ENCODE peak calls at places on chromosomes 6 and 20, in four cellular contexts. One of them, this sample, is unnamed.
A peak's percentile ranks its signal among the peaks of the same experiment; 100 is the strongest.

GRCh38 chr20:12936020-12936419 is 72.8 kb upstream of the SPTLC3 start:
- DNase-seq in head of caudate nucleus: no peak
- DNase-seq in activated T-helper 1 cell treated with anti-CD3 and anti-CD28 coated beads, Interleukin-12 subunit alpha, Interleukin-12 subunit beta, Interleukin-2, Interleukin-4 antibody, amounts not matched to agents 30 ng/mL and 10 ng/mL and 1 ng/mL, durations not matched to agents 14 hours and 24 hours and 36 hours: no peak
- DNase-seq in midbrain: no peak
- DNase-seq in this sample: no peak

GRCh38 chr6:33323623-33323948 is 6.0 kb upstream of the ZBTB22 start:
- DNase-seq in head of caudate nucleus: no peak
- DNase-seq in activated T-helper 1 cell treated with anti-CD3 and anti-CD28 coated beads, Interleukin-12 subunit alpha, Interleukin-12 subunit beta, Interleukin-2, Interleukin-4 antibody, amounts not matched to agents 30 ng/mL and 10 ng/mL and 1 ng/mL, durations not matched to agents 14 hours and 24 hours and 36 hours: no peak
- DNase-seq in midbrain: no peak
- DNase-seq in this sample: no peak

GRCh38 chr6:110741517-110741916 is 73.8 kb downstream of the CDK19 start:
- DNase-seq in activated T-helper 1 cell treated with anti-CD3 and anti-CD28 coated beads, Interleukin-12 subunit alpha, Interleukin-12 subunit beta, Interleukin-2, Interleukin-4 antibody, amounts not matched to agents 30 ng/mL and 10 ng/mL and 1 ng/mL, durations not matched to agents 14 hours and 24 hours and 36 hours: no peak
- DNase-seq in midbrain: no peak
- DNase-seq in head of caudate nucleus: no peak
- DNase-seq in this sample: no peak

GRCh38 chr20:12965880-12966270 is 42.9 kb upstream of the SPTLC3 start:
- DNase-seq in midbrain: peak; percentile 4
- DNase-seq in head of caudate nucleus: no peak
- DNase-seq in activated T-helper 1 cell treated with anti-CD3 and anti-CD28 coated beads, Interleukin-12 subunit alpha, Interleukin-12 subunit beta, Interleukin-2, Interleukin-4 antibody, amounts not matched to agents 30 ng/mL and 10 ng/mL and 1 ng/mL, durations not matched to agents 14 hours and 24 hours and 36 hours: no peak
- DNase-seq in this sample: no peak

GRCh38 chr20:62598761-62599194 is 43.5 kb upstream of the SLCO4A1 start:
- DNase-seq in midbrain: no peak
- DNase-seq in head of caudate nucleus: no peak
- DNase-seq in activated T-helper 1 cell treated with anti-CD3 and anti-CD28 coated beads, Interleukin-12 subunit alpha, Interleukin-12 subunit beta, Interleukin-2, Interleukin-4 antibody, amounts not matched to agents 30 ng/mL and 10 ng/mL and 1 ng/mL, durations not matched to agents 14 hours and 24 hours and 36 hours: no peak
- DNase-seq in this sample: no peak

GRCh38 chr20:63775096-63775978 is 35.8 kb downstream of the SLC2A4RG start:
- DNase-seq in head of caudate nucleus: peak; percentile 78
- DNase-seq in activated T-helper 1 cell treated with anti-CD3 and anti-CD28 coated beads, Interleukin-12 subunit alpha, Interleukin-12 subunit beta, Interleukin-2, Interleukin-4 antibody, amounts not matched to agents 30 ng/mL and 10 ng/mL and 1 ng/mL, durations not matched to agents 14 hours and 24 hours and 36 hours: no peak
- DNase-seq in midbrain: peak; percentile 50
- DNase-seq in this sample: peak; percentile 85

GRCh38 chr6:150252714-150253444 is 110.0 kb downstream of the PPP1R14C start:
- DNase-seq in head of caudate nucleus: no peak
- DNase-seq in activated T-helper 1 cell treated with anti-CD3 and anti-CD28 coated beads, Interleukin-12 subunit alpha, Interleukin-12 subunit beta, Interleukin-2, Interleukin-4 antibody, amounts not matched to agents 30 ng/mL and 10 ng/mL and 1 ng/mL, durations not matched to agents 14 hours and 24 hours and 36 hours: no peak
- DNase-seq in midbrain: no peak
- DNase-seq in this sample: no peak

GRCh38 chr6:105359419-105360366 is 43.2 kb downstream of the PREP start:
- DNase-seq in activated T-helper 1 cell treated with anti-CD3 and anti-CD28 coated beads, Interleukin-12 subunit alpha, Interleukin-12 subunit beta, Interleukin-2, Interleukin-4 antibody, amounts not matched to agents 30 ng/mL and 10 ng/mL and 1 ng/mL, durations not matched to agents 14 hours and 24 hours and 36 hours: no peak
- DNase-seq in midbrain: no peak
- DNase-seq in head of caudate nucleus: no peak
- DNase-seq in this sample: no peak

GRCh38 chr6:4903751-4904370 is 100.0 kb downstream of the RPP40 start:
- DNase-seq in head of caudate nucleus: no peak
- DNase-seq in midbrain: no peak
- DNase-seq in activated T-helper 1 cell treated with anti-CD3 and anti-CD28 coated beads, Interleukin-12 subunit alpha, Interleukin-12 subunit beta, Interleukin-2, Interleukin-4 antibody, amounts not matched to agents 30 ng/mL and 10 ng/mL and 1 ng/mL, durations not matched to agents 14 hours and 24 hours and 36 hours: no peak
- DNase-seq in this sample: no peak